ENCODE peak calls at places on chromosome 10, in seven cellular contexts. B is mesendoderm, I is H1, K is IMR-90, E is mesenchymal stem cell, M is neuronal stem cell, Y is H9. S is an unnamed sample.

GRCh38 chr10:86953747-86954680 is 3.4 kb downstream of the MMRN2 start:
- DNase-seq in B (peak), I (peak), K (peak), E (peak), M (no peak), Y (peak), S (no peak)

GRCh38 chr10:117552156-117552620 is 9.6 kb downstream of the EMX2 start:
- DNase-seq in B (peak), I (no peak), K (no peak), E (no peak), M (no peak), Y (peak), S (no peak)

GRCh38 chr10:71727429-71728217 is 8.0 kb upstream of the C10orf105 start:
- DNase-seq in B (no peak), I (no peak), K (no peak), E (no peak), M (no peak), Y (no peak), S (no peak)

GRCh38 chr10:88923525-88923924 is 29.0 kb downstream of the ACTA2 start:
- DNase-seq in B (no peak), I (no peak), K (peak), E (no peak), M (no peak), Y (no peak), S (no peak)

GRCh38 chr10:103911021-103911459 is 6.9 kb downstream of the STN1 start:
- DNase-seq in B (no peak), I (no peak), K (no peak), E (no peak), M (no peak), Y (no peak), S (no peak)

GRCh38 chr10:11367505-11367904 is 243.9 kb downstream of the USP6NL start:
- DNase-seq in B (no peak), I (no peak), K (no peak), E (no peak), M (no peak), Y (no peak), S (no peak)

GRCh38 chr10:3780056-3780765 is 4.8 kb downstream of the KLF6 start:
- DNase-seq in B (peak), I (no peak), K (peak), E (peak), M (no peak), Y (peak), S (peak)

GRCh38 chr10:29715296-29715695 is 80.5 kb upstream of the SVIL start:
- DNase-seq in B (no peak), I (no peak), K (no peak), E (no peak), M (no peak), Y (no peak), S (peak)

GRCh38 chr10:109205929-109206585 is 717.3 kb downstream of the XPNPEP1 start:
- DNase-seq in B (peak), I (no peak), K (peak), E (peak), M (no peak), Y (no peak), S (peak)

GRCh38 chr10:61284222-61284890 is 168.8 kb downstream of the TMEM26 start:
- DNase-seq in B (peak), I (no peak), K (peak), E (peak), M (peak), Y (no peak), S (no peak)

GRCh38 chr10:102782698-102783540 is 39.2 kb downstream of the WBP1L start:
- DNase-seq in B (peak), I (no peak), K (peak), E (peak), M (no peak), Y (no peak), S (no peak)

GRCh38 chr10:78909268-78909667 is 159.5 kb upstream of the ZMIZ1 start:
- DNase-seq in B (no peak), I (no peak), K (no peak), E (no peak), M (no peak), Y (no peak), S (no peak)

GRCh38 chr10:76632158-76633051 is 1005.2 kb downstream of the KCNMA1 start:
- DNase-seq in B (peak), I (no peak), K (no peak), E (no peak), M (no peak), Y (peak), S (no peak)

GRCh38 chr10:59271160-59271559 is 91.2 kb downstream of the FAM13C start:
- DNase-seq in B (no peak), I (no peak), K (no peak), E (no peak), M (no peak), Y (no peak), S (no peak)

GRCh38 chr10:43203491-43204393 is 63.1 kb downstream of the RASGEF1A start:
- DNase-seq in B (peak), I (no peak), K (no peak), E (peak), M (no peak), Y (peak), S (peak)

GRCh38 chr10:22027666-22028238 is 24.2 kb upstream of the DNAJC1 start:
- DNase-seq in B (no peak), I (no peak), K (no peak), E (no peak), M (no peak), Y (no peak), S (peak)
- H2BK5ac ChIP-seq in B (no peak), I (no peak), K (no peak), E (no peak), M (no peak), Y (no peak), S (no peak)

GRCh38 chr10:972763-973162 is 15.5 kb upstream of the GTPBP4 start:
- DNase-seq in B (no peak), I (no peak), K (no peak), E (no peak), M (no peak), Y (no peak), S (no peak)

GRCh38 chr10:970311-971149 is 17.7 kb upstream of the GTPBP4 start:
- DNase-seq in B (no peak), I (no peak), K (no peak), E (peak), M (no peak), Y (no peak), S (no peak)

GRCh38 chr10:971613-972012 is 16.6 kb upstream of the GTPBP4 start:
- DNase-seq in B (no peak), I (no peak), K (no peak), E (no peak), M (no peak), Y (no peak), S (no peak)

GRCh38 chr10:969473-970150 is 18.6 kb upstream of the GTPBP4 start:
- DNase-seq in B (peak), I (no peak), K (no peak), E (no peak), M (no peak), Y (peak), S (peak)

GRCh38 chr10:971150-971542 is 17.1 kb upstream of the GTPBP4 start:
- DNase-seq in B (no peak), I (no peak), K (peak), E (peak), M (no peak), Y (no peak), S (no peak)
- H3K9ac ChIP-seq in B (no peak), I (no peak), K (no peak), E (peak), M (no peak), Y (no peak), S (no peak)

DNA sequence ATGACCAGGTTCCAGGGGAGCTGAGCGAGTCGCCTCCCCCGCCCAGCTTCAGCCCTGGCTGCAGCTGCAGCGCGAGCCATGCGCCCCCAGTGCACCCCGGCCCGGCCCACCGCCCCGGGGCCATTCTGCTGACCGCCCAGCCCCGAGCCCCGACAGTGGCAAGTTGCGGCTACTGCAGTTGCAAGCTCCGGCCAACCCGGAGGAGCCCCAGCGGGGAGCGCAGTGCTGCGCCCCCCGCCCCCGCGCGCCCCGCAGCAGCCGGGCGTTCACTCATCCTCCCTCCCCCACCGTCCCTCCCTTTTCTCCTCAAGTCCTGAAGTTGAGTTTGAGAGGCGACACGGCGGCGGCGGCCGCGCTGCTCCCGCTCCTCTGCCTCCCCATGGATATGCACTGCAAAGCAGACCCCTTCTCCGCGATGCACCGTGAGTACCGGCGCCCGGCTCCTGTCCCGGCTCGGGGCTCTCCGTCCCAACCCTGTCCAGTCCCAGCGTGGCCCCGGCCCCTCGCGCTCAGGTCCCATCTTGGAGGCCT is 565 bp downstream of the PAX2 start:
- DNase-seq in B (peak), I (no peak), K (no peak), E (no peak), M (no peak), Y (no peak), S (no peak)
- H2BK5ac ChIP-seq in B (no peak), I (no peak), K (no peak), E (no peak), M (no peak), Y (no peak), S (no peak)

GRCh38 chr10:124470544-124471449 is 9.2 kb downstream of the LHPP start:
- DNase-seq in B (no peak), I (no peak), K (no peak), E (no peak), M (no peak), Y (no peak), S (no peak)
- H3K9ac ChIP-seq in B (no peak), I (no peak), K (no peak), E (no peak), M (no peak), Y (no peak), S (no peak)

GRCh38 chr10:15238553-15239335 is 70.3 kb upstream of the NMT2 start:
- DNase-seq in B (no peak), I (no peak), K (peak), E (peak), M (no peak), Y (no peak), S (no peak)
- H2BK5ac ChIP-seq in B (no peak), I (no peak), K (no peak), E (no peak), M (no peak), Y (no peak), S (no peak)

GRCh38 chr10:6200588-6201510 is 1.9 kb upstream of the PFKFB3 start:
- DNase-seq in B (peak), I (no peak), K (peak), E (peak), M (peak), Y (peak), S (no peak)

GRCh38 chr10:6201511-6201975 is 1.2 kb upstream of the PFKFB3 start:
- DNase-seq in B (peak), I (no peak), K (peak), E (peak), M (peak), Y (peak), S (peak)

GRCh38 chr10:6202684-6203330 is at the start of gene PFKFB3:
- DNase-seq in B (peak), I (peak), K (peak), E (peak), M (peak), Y (peak), S (peak)

GRCh38 chr10:6203331-6204062 is 765 bp downstream of the PFKFB3 start:
- DNase-seq in B (peak), I (no peak), K (peak), E (peak), M (peak), Y (peak), S (peak)

DNA sequence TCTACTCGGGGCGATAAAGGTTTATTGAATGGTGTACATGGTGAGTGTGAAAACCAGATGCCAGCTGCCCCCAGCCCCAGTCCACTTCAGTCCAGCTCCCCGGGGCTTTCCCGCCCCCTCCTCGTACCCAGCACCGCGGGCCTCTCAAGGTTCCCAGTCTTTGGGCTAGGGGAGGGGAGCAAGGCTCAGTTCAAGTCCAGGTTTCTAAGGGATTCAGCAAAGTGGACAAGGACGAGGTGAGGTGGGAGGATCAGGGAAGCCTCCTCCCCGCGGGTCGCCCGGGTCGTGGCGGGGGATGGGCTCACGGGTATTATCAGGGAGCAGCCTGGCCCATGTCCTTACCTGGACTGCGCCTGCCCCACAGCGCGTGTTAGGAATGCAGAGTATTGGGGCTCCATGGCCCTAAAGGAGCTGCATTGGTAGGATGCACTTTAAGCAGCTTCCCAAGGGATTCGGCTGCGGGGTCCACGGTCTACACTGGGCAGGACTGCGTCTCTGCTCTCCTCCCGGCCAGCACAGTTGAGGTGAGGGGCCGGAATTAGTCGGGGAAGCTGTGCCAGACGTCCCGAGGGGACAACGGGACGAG is 541 bp upstream of the PFKFB3 start:
- DNase-seq in B (no peak), I (no peak), K (no peak), E (no peak), M (peak), Y (no peak), S (no peak)
- H3K9ac ChIP-seq in B (peak), I (no peak), K (peak), E (peak), M (peak), Y (no peak), S (no peak)

S was measured in trophoblast cell.